ENCODE peak calls at places on chromosomes 2 and 18, in eight cellular contexts. C, M, P, Y, V, X, I and T are unnamed samples.

GRCh38 chr2:202221873-202222272 is 16.5 kb downstream of the SUMO1 start:
- ATAC-seq in C (no peak), M (no peak), P (no peak), Y (no peak), V (no peak), X (no peak), I (no peak), T (no peak)

GRCh38 chr2:113175101-113175628 is 1.4 kb downstream of the PSD4 start:
- ATAC-seq in C (no peak), M (peak; percentile 59), P (peak; percentile 23), Y (peak; percentile 79), V (peak; percentile 52), X (peak; percentile 39), I (peak; percentile 68), T (peak; percentile 87)

GRCh38 chr18:46481847-46482245 is 175.2 kb downstream of the LOXHD1 start:
- ATAC-seq in C (peak; percentile 82), M (no peak), P (no peak), Y (no peak), V (no peak), X (no peak), I (peak; percentile 85), T (no peak)

GRCh38 chr18:45248240-45248903 is 366.9 kb upstream of the SLC14A2 start:
- ATAC-seq in C (no peak), M (no peak), P (peak; percentile 69), Y (peak; percentile 26), V (no peak), X (peak; percentile 68), I (no peak), T (no peak)

GRCh38 chr2:240898108-240898730 is 2.3 kb upstream of the MAB21L4 start:
- ATAC-seq in C (peak; percentile 42), M (no peak), P (peak; percentile 62), Y (peak; percentile 58), V (no peak), X (peak; percentile 28), I (peak; percentile 60), T (no peak)

GRCh38 chr18:48306838-48307237 is 102.3 kb downstream of the ZBTB7C start:
- ATAC-seq in C (no peak), M (no peak), P (no peak), Y (no peak), V (no peak), X (no peak), I (peak; percentile 76), T (no peak)

GRCh38 chr2:232478571-232479340 is 8.9 kb downstream of the ECEL1 start:
- ATAC-seq in C (no peak), M (no peak), P (no peak), Y (peak; percentile 29), V (no peak), X (peak; percentile 12), I (no peak), T (no peak)

GRCh38 chr2:30631051-30631671 is 176.1 kb downstream of the CAPN13 start:
- ATAC-seq in C (no peak), M (peak; percentile 46), P (no peak), Y (no peak), V (no peak), X (no peak), I (no peak), T (peak; percentile 80)

GRCh38 chr18:44060197-44060596 is 620.5 kb upstream of the SETBP1 start:
- ATAC-seq in C (no peak), M (no peak), P (no peak), Y (no peak), V (no peak), X (no peak), I (no peak), T (peak; percentile 27)

GRCh38 chr2:113282747-113283533 is 4.2 kb upstream of the PAX8 start:
- ATAC-seq in C (peak; percentile 3), M (no peak), P (peak; percentile 66), Y (peak; percentile 88), V (no peak), X (peak; percentile 82), I (peak; percentile 70), T (no peak)

GRCh38 chr2:96138146-96139145 is at the start of gene ASTL:
- ATAC-seq in C (peak; percentile 86), M (peak; percentile 69), P (peak; percentile 35), Y (peak; percentile 84), V (peak; percentile 33), X (peak; percentile 78), I (peak; percentile 92), T (peak; percentile 76)

GRCh38 chr18:21441670-21442069 is 158.8 kb downstream of the ESCO1 start:
- ATAC-seq in C (no peak), M (no peak), P (no peak), Y (no peak), V (no peak), X (no peak), I (no peak), T (peak; percentile 34)

GRCh38 chr18:76451475-76452331 is 43.3 kb downstream of the ZNF516 start:
- ATAC-seq in C (peak; percentile 32), M (peak; percentile 49), P (peak; percentile 71), Y (peak; percentile 52), V (peak; percentile 49), X (peak; percentile 52), I (peak; percentile 30), T (peak; percentile 50)

GRCh38 chr2:20144861-20145260 is 80.1 kb downstream of the SDC1 start:
- ATAC-seq in C (no peak), M (no peak), P (no peak), Y (peak; percentile 27), V (no peak), X (no peak), I (peak; percentile 49), T (no peak)

GRCh38 chr18:75785175-75785574 is 357.7 kb upstream of the SMIM21 start:
- ATAC-seq in C (no peak), M (no peak), P (no peak), Y (no peak), V (no peak), X (no peak), I (no peak), T (no peak)

GRCh38 chr2:165281387-165281786 is 42.2 kb downstream of the SCN2A start:
- ATAC-seq in C (no peak), M (no peak), P (no peak), Y (no peak), V (no peak), X (no peak), I (no peak), T (no peak)

GRCh38 chr2:51028829-51029228 is 3.1 kb downstream of the NRXN1 start:
- ATAC-seq in C (no peak), M (no peak), P (no peak), Y (no peak), V (no peak), X (no peak), I (no peak), T (no peak)

GRCh38 chr2:99403524-99403923 is 66.3 kb downstream of the EIF5B start:
- ATAC-seq in C (peak; percentile 21), M (no peak), P (no peak), Y (peak; percentile 63), V (peak; percentile 18), X (no peak), I (no peak), T (no peak)